ENCODE peak calls at places on chromosome 13, in four cellular contexts. H is heart right ventricle, J is RWPE1, E is tibial artery. F is an unnamed sample.

GRCh38 chr13:85586856-85587255 is 212.4 kb downstream of the SLITRK6 start:
- DNase-seq in H (no peak), J (peak), E (no peak), F (no peak)

GRCh38 chr13:50079278-50080157 is 64.3 kb downstream of the KCNRG start:
- DNase-seq in H (no peak), J (no peak), E (no peak), F (no peak)

GRCh38 chr13:54317722-54318121 is 1289.1 kb downstream of the OLFM4 start:
- DNase-seq in H (no peak), J (no peak), E (no peak), F (no peak)

GRCh38 chr13:49421391-49421790 is 22.5 kb downstream of the CAB39L start:
- DNase-seq in H (no peak), J (no peak), E (no peak), F (no peak)

GRCh38 chr13:113561417-113562084 is 23.0 kb upstream of the TFDP1 start:
- DNase-seq in H (no peak), J (no peak), E (no peak), F (no peak)

GRCh38 chr13:29480893-29481525 is 114.5 kb downstream of the SLC7A1 start:
- DNase-seq in H (no peak), J (no peak), E (no peak), F (no peak)

GRCh38 chr13:79628463-79628862 is 147.5 kb downstream of the NDFIP2 start:
- DNase-seq in H (no peak), J (no peak), E (no peak), F (no peak)

GRCh38 chr13:42991892-42992584 is at the start of gene EPSTI1:
- DNase-seq in H (peak), J (peak), E (peak), F (peak)

GRCh38 chr13:48185018-48185417 is 48.0 kb upstream of the ITM2B start:
- DNase-seq in H (no peak), J (no peak), E (no peak), F (no peak)

GRCh38 chr13:107185889-107186288 is 618.0 kb upstream of the ARGLU1 start:
- DNase-seq in H (no peak), J (peak), E (no peak), F (no peak)

GRCh38 chr13:91346848-91347211 is 657 bp upstream of the MIR17HG start:
- DNase-seq in H (no peak), J (no peak), E (no peak), F (peak)

GRCh38 chr13:111152836-111153235 is 37.7 kb downstream of the ARHGEF7 start:
- DNase-seq in H (no peak), J (peak), E (no peak), F (no peak)

GRCh38 chr13:114116734-114117133 is 15.7 kb downstream of the RASA3 start:
- DNase-seq in H (no peak), J (no peak), E (no peak), F (no peak)

GRCh38 chr13:39012608-39013007 is 22.0 kb upstream of the STOML3 start:
- DNase-seq in H (no peak), J (no peak), E (no peak), F (no peak)

GRCh38 chr13:42495751-42496150 is 78.2 kb upstream of the TNFSF11 start:
- DNase-seq in H (no peak), J (no peak), E (no peak), F (no peak)

GRCh38 chr13:23986619-23987018 is 89.3 kb upstream of the C1QTNF9B start:
- DNase-seq in H (no peak), J (no peak), E (no peak), F (no peak)

GRCh38 chr13:45328661-45329105 is 12.3 kb downstream of the TPT1 start:
- DNase-seq in H (no peak), J (no peak), E (no peak), F (no peak)

GRCh38 chr13:30880756-30881155 is 25.3 kb upstream of the MEDAG start:
- DNase-seq in H (no peak), J (peak), E (peak), F (no peak)

GRCh38 chr13:98307744-98308524 is 130.9 kb upstream of the RNF113B start:
- DNase-seq in H (no peak), J (no peak), E (no peak), F (no peak)

GRCh38 chr13:114164681-114165429 is 14.2 kb upstream of the CFAP97D2 start:
- DNase-seq in H (no peak), J (no peak), E (no peak), F (no peak)

GRCh38 chr13:94712812-94713555 is 639 bp upstream of the SOX21 start:
- DNase-seq in H (no peak), J (peak), E (no peak), F (peak)

GRCh38 chr13:103605546-103606326 is 539.5 kb upstream of the SLC10A2 start:
- DNase-seq in H (no peak), J (no peak), E (no peak), F (no peak)

GRCh38 chr13:71624641-71625040 is 242.4 kb downstream of the DACH1 start:
- DNase-seq in H (no peak), J (no peak), E (no peak), F (no peak)

GRCh38 chr13:48333976-48334375 is 30.4 kb downstream of the RB1 start:
- DNase-seq in H (no peak), J (peak), E (no peak), F (no peak)

GRCh38 chr13:112105884-112106283 is 38.9 kb downstream of the SOX1 start:
- DNase-seq in H (no peak), J (no peak), E (no peak), F (no peak)

GRCh38 chr13:45108716-45109706 is 11.3 kb upstream of the GTF2F2 start:
- DNase-seq in H (no peak), J (no peak), E (no peak), F (no peak)

GRCh38 chr13:42970824-42971669 is 21.0 kb downstream of the EPSTI1 start:
- DNase-seq in H (no peak), J (peak), E (peak), F (peak)

GRCh38 chr13:91398413-91399188 is at the start of gene GPC5:
- DNase-seq in H (peak), J (peak), E (peak), F (peak)

GRCh38 chr13:34166406-34166805 is 348.5 kb downstream of the RFC3 start:
- DNase-seq in H (no peak), J (no peak), E (no peak), F (no peak)

GRCh38 chr13:34174671-34175145 is 356.8 kb downstream of the RFC3 start:
- DNase-seq in H (no peak), J (no peak), E (no peak), F (no peak)

GRCh38 chr13:34176636-34177035 is 358.7 kb downstream of the RFC3 start:
- DNase-seq in H (no peak), J (no peak), E (no peak), F (no peak)

GRCh38 chr13:34172048-34172447 is 354.1 kb downstream of the RFC3 start:
- DNase-seq in H (no peak), J (no peak), E (no peak), F (no peak)
- H3K27ac ChIP-seq in H (no peak), J (no peak), E (no peak), F (no peak)

GRCh38 chr13:40973409-40973808 is 45.7 kb downstream of the ELF1 start:
- DNase-seq in H (no peak), J (no peak), E (no peak), F (no peak)
- H3K27ac ChIP-seq in H (no peak), J (no peak), E (no peak), F (no peak)

GRCh38 chr13:75806101-75806500 is 170.0 kb downstream of the LMO7 start:
- DNase-seq in H (no peak), J (no peak), E (no peak), F (no peak)
- H3K27ac ChIP-seq in H (peak), J (no peak), E (no peak), F (no peak)

DNA sequence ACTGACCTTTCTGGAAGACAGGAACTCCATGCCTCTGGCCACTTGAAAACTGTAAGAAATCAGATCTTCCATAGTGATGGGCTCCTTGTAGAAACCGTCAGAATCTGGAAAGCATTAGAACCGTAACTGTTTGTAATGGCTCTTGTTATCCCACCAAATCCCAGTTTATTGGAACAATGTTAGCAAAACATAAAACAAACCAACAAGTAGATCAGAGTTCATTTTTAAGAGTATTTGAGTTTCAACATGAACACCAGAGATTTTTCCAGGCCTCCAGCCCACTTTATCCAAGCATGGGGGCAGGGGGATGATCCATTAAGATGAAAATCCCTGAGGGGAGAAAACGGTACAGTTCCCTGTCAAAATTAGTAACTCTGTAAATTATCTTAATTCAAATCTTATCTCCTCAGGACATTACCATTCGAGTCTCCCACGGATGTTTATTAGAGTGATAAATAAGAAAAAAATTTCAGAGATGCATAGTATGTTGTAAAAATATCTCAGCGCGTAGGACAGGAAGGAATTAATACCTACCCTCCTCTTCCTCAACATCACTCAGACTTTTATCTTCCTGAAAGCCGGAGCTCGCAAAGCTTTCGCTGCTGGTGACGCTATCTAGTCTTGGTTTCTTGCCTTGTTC is 172.6 kb downstream of the FLT1 start:
- DNase-seq in H (no peak), J (no peak), E (no peak), F (no peak)
- H3K27ac ChIP-seq in H (no peak), J (no peak), E (no peak), F (no peak)

F was measured in substantia nigra.